ENCODE peak calls at places on chromosome 3, in ten cellular contexts. One of them, this sample, is unnamed.

GRCh38 chr3:156516284-156516683 is 38.6 kb downstream of the SSR3 start:
- DNase-seq in K562: no peak
- DNase-seq in uterus: no peak
- DNase-seq in esophagus squamous epithelium: no peak
- DNase-seq in A549: no peak
- DNase-seq in transverse colon: no peak
- DNase-seq in sigmoid colon: no peak
- DNase-seq in body of pancreas: peak
- DNase-seq in stomach: no peak
- DNase-seq in right lobe of liver: no peak
- DNase-seq in this sample: no peak

GRCh38 chr3:114712728-114713492 is 419.1 kb downstream of the TIGIT start:
- DNase-seq in K562: no peak
- DNase-seq in uterus: no peak
- DNase-seq in esophagus squamous epithelium: no peak
- DNase-seq in A549: no peak
- DNase-seq in transverse colon: no peak
- DNase-seq in sigmoid colon: no peak
- DNase-seq in body of pancreas: no peak
- DNase-seq in stomach: no peak
- DNase-seq in right lobe of liver: no peak
- DNase-seq in this sample: no peak

GRCh38 chr3:45552031-45552772 is 42.3 kb upstream of the LIMD1 start:
- DNase-seq in K562: peak
- DNase-seq in uterus: no peak
- DNase-seq in esophagus squamous epithelium: no peak
- DNase-seq in A549: no peak
- DNase-seq in transverse colon: no peak
- DNase-seq in sigmoid colon: peak
- DNase-seq in body of pancreas: no peak
- DNase-seq in stomach: no peak
- DNase-seq in right lobe of liver: peak
- DNase-seq in this sample: no peak

GRCh38 chr3:76673171-76673570 is 366.7 kb upstream of the ROBO2 start:
- DNase-seq in K562: no peak
- DNase-seq in uterus: no peak
- DNase-seq in esophagus squamous epithelium: no peak
- DNase-seq in A549: no peak
- DNase-seq in transverse colon: no peak
- DNase-seq in sigmoid colon: no peak
- DNase-seq in body of pancreas: no peak
- DNase-seq in stomach: no peak
- DNase-seq in right lobe of liver: no peak
- DNase-seq in this sample: no peak

GRCh38 chr3:193594946-193595689 is 2.1 kb downstream of the OPA1 start:
- DNase-seq in K562: no peak
- DNase-seq in uterus: no peak
- DNase-seq in esophagus squamous epithelium: no peak
- DNase-seq in A549: no peak
- DNase-seq in transverse colon: no peak
- DNase-seq in sigmoid colon: no peak
- DNase-seq in body of pancreas: no peak
- DNase-seq in stomach: no peak
- DNase-seq in right lobe of liver: no peak
- DNase-seq in this sample: no peak

GRCh38 chr3:170542704-170543103 is 43.2 kb downstream of the SLC7A14 start:
- DNase-seq in K562: no peak
- DNase-seq in uterus: no peak
- DNase-seq in esophagus squamous epithelium: no peak
- DNase-seq in A549: no peak
- DNase-seq in transverse colon: no peak
- DNase-seq in sigmoid colon: no peak
- DNase-seq in body of pancreas: no peak
- DNase-seq in stomach: no peak
- DNase-seq in right lobe of liver: no peak
- DNase-seq in this sample: no peak

GRCh38 chr3:111547645-111548044 is 5.6 kb downstream of the CD96 start:
- DNase-seq in K562: no peak
- DNase-seq in uterus: no peak
- DNase-seq in esophagus squamous epithelium: no peak
- DNase-seq in A549: no peak
- DNase-seq in transverse colon: peak
- DNase-seq in sigmoid colon: no peak
- DNase-seq in body of pancreas: no peak
- DNase-seq in stomach: no peak
- DNase-seq in right lobe of liver: no peak
- DNase-seq in this sample: no peak

GRCh38 chr3:30631237-30631961 is 25.0 kb downstream of the TGFBR2 start:
- DNase-seq in K562: no peak
- DNase-seq in uterus: no peak
- DNase-seq in esophagus squamous epithelium: no peak
- DNase-seq in A549: peak
- DNase-seq in transverse colon: no peak
- DNase-seq in sigmoid colon: no peak
- DNase-seq in body of pancreas: no peak
- DNase-seq in stomach: no peak
- DNase-seq in right lobe of liver: no peak
- DNase-seq in this sample: no peak

GRCh38 chr3:40780801-40781406 is 256.1 kb downstream of the ZNF621 start:
- DNase-seq in K562: no peak
- DNase-seq in uterus: peak
- DNase-seq in esophagus squamous epithelium: no peak
- DNase-seq in A549: no peak
- DNase-seq in transverse colon: no peak
- DNase-seq in sigmoid colon: peak
- DNase-seq in body of pancreas: peak
- DNase-seq in stomach: no peak
- DNase-seq in right lobe of liver: no peak
- DNase-seq in this sample: no peak

GRCh38 chr3:62604746-62605351 is 231.5 kb upstream of the FEZF2 start:
- DNase-seq in K562: no peak
- DNase-seq in uterus: no peak
- DNase-seq in esophagus squamous epithelium: no peak
- DNase-seq in A549: no peak
- DNase-seq in transverse colon: no peak
- DNase-seq in sigmoid colon: no peak
- DNase-seq in body of pancreas: no peak
- DNase-seq in stomach: no peak
- DNase-seq in right lobe of liver: no peak
- DNase-seq in this sample: no peak

GRCh38 chr3:67357610-67358458 is 296.6 kb downstream of the SUCLG2 start:
- DNase-seq in K562: peak
- DNase-seq in uterus: no peak
- DNase-seq in esophagus squamous epithelium: no peak
- DNase-seq in A549: peak
- DNase-seq in transverse colon: no peak
- DNase-seq in sigmoid colon: peak
- DNase-seq in body of pancreas: peak
- DNase-seq in stomach: no peak
- DNase-seq in right lobe of liver: no peak
- DNase-seq in this sample: peak

GRCh38 chr3:102488316-102488715 is 53.5 kb downstream of the ZPLD1 start:
- DNase-seq in K562: no peak
- DNase-seq in uterus: no peak
- DNase-seq in esophagus squamous epithelium: no peak
- DNase-seq in A549: no peak
- DNase-seq in transverse colon: no peak
- DNase-seq in sigmoid colon: no peak
- DNase-seq in body of pancreas: no peak
- DNase-seq in stomach: no peak
- DNase-seq in right lobe of liver: no peak
- DNase-seq in this sample: no peak

GRCh38 chr3:156840826-156841689 is 14.9 kb downstream of the LEKR1 start:
- DNase-seq in K562: no peak
- DNase-seq in uterus: no peak
- DNase-seq in esophagus squamous epithelium: no peak
- DNase-seq in A549: no peak
- DNase-seq in transverse colon: no peak
- DNase-seq in sigmoid colon: no peak
- DNase-seq in body of pancreas: no peak
- DNase-seq in stomach: no peak
- DNase-seq in right lobe of liver: no peak
- DNase-seq in this sample: no peak

GRCh38 chr3:185685231-185686035 is 99.3 kb downstream of the SENP2 start:
- DNase-seq in K562: no peak
- DNase-seq in uterus: no peak
- DNase-seq in esophagus squamous epithelium: no peak
- DNase-seq in A549: no peak
- DNase-seq in transverse colon: no peak
- DNase-seq in sigmoid colon: no peak
- DNase-seq in body of pancreas: no peak
- DNase-seq in stomach: no peak
- DNase-seq in right lobe of liver: no peak
- DNase-seq in this sample: no peak

GRCh38 chr3:73270839-73271483 is 209.5 kb downstream of the EBLN2 start:
- DNase-seq in K562: no peak
- DNase-seq in uterus: no peak
- DNase-seq in esophagus squamous epithelium: no peak
- DNase-seq in A549: no peak
- DNase-seq in transverse colon: no peak
- DNase-seq in sigmoid colon: no peak
- DNase-seq in body of pancreas: peak
- DNase-seq in stomach: no peak
- DNase-seq in right lobe of liver: no peak
- DNase-seq in this sample: no peak

GRCh38 chr3:5126586-5126985 is 4.5 kb downstream of the ARL8B start:
- DNase-seq in K562: no peak
- DNase-seq in uterus: no peak
- DNase-seq in esophagus squamous epithelium: no peak
- DNase-seq in A549: no peak
- DNase-seq in transverse colon: no peak
- DNase-seq in sigmoid colon: no peak
- DNase-seq in body of pancreas: no peak
- DNase-seq in stomach: no peak
- DNase-seq in right lobe of liver: no peak
- DNase-seq in this sample: no peak

GRCh38 chr3:43923101-43923979 is 232.6 kb downstream of the ABHD5 start:
- DNase-seq in K562: no peak
- DNase-seq in uterus: no peak
- DNase-seq in esophagus squamous epithelium: no peak
- DNase-seq in A549: no peak
- DNase-seq in transverse colon: no peak
- DNase-seq in sigmoid colon: no peak
- DNase-seq in body of pancreas: peak
- DNase-seq in stomach: no peak
- DNase-seq in right lobe of liver: no peak
- DNase-seq in this sample: no peak

GRCh38 chr3:156750874-156751245 is 75.3 kb upstream of the LEKR1 start:
- DNase-seq in K562: no peak
- DNase-seq in uterus: no peak
- DNase-seq in esophagus squamous epithelium: no peak
- DNase-seq in A549: no peak
- DNase-seq in transverse colon: no peak
- DNase-seq in sigmoid colon: no peak
- DNase-seq in body of pancreas: no peak
- DNase-seq in stomach: no peak
- DNase-seq in right lobe of liver: no peak
- DNase-seq in this sample: peak

GRCh38 chr3:99175276-99175801 is 273.8 kb upstream of the DCBLD2 start:
- DNase-seq in K562: no peak
- DNase-seq in uterus: no peak
- DNase-seq in esophagus squamous epithelium: no peak
- DNase-seq in A549: no peak
- DNase-seq in transverse colon: no peak
- DNase-seq in sigmoid colon: no peak
- DNase-seq in body of pancreas: no peak
- DNase-seq in stomach: no peak
- DNase-seq in right lobe of liver: no peak
- DNase-seq in this sample: no peak

DNA sequence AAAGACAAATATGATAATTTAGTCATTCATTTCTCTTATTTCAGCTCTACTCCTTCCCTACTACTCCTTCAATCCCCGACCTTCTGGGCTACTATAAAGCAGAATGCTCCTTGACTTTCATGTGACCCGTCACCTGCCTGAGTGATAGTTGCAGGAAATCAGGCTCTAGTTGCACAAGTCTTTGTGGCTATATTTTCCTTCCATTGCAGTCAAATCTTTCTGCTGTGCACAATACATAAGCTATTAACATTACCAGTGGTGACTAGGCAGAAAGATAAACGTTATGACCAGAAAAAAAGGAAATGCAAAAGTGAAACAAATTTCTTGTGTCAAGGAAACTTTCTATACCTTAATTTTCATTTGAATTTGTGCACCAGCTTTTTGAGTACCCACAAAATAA is 2.3 kb downstream of the SUCNR1 start:
- DNase-seq in K562: peak
- DNase-seq in uterus: no peak
- DNase-seq in esophagus squamous epithelium: no peak
- DNase-seq in A549: peak
- DNase-seq in transverse colon: no peak
- DNase-seq in sigmoid colon: no peak
- DNase-seq in body of pancreas: no peak
- DNase-seq in stomach: no peak
- DNase-seq in right lobe of liver: no peak
- DNase-seq in this sample: no peak
- TF ChIP-seq POLR2A in K562: no peak
- TF ChIP-seq POLR2A in uterus: no peak
- TF ChIP-seq POLR2A in esophagus squamous epithelium: no peak
- TF ChIP-seq POLR2A in A549: no peak
- TF ChIP-seq POLR2A in transverse colon: no peak
- TF ChIP-seq POLR2A in sigmoid colon: no peak
- TF ChIP-seq POLR2A in body of pancreas: no peak
- TF ChIP-seq POLR2A in stomach: no peak
- TF ChIP-seq POLR2A in right lobe of liver: no peak
- TF ChIP-seq POLR2A in this sample: no peak

GRCh38 chr3:52471371-52472238 is 16.2 kb downstream of the NISCH start:
- DNase-seq in K562: no peak
- DNase-seq in uterus: peak
- DNase-seq in esophagus squamous epithelium: no peak
- DNase-seq in A549: peak
- DNase-seq in transverse colon: peak
- DNase-seq in sigmoid colon: no peak
- DNase-seq in body of pancreas: peak
- DNase-seq in stomach: peak
- DNase-seq in right lobe of liver: peak
- DNase-seq in this sample: no peak
- TF ChIP-seq POLR2A in K562: no peak
- TF ChIP-seq POLR2A in uterus: no peak
- TF ChIP-seq POLR2A in esophagus squamous epithelium: no peak
- TF ChIP-seq POLR2A in A549: no peak
- TF ChIP-seq POLR2A in transverse colon: no peak
- TF ChIP-seq POLR2A in sigmoid colon: no peak
- TF ChIP-seq POLR2A in body of pancreas: peak
- TF ChIP-seq POLR2A in stomach: no peak
- TF ChIP-seq POLR2A in right lobe of liver: no peak
- TF ChIP-seq POLR2A in this sample: no peak

GRCh38 chr3:48680811-48681540 is 4.7 kb downstream of the NCKIPSD start:
- DNase-seq in K562: no peak
- DNase-seq in uterus: no peak
- DNase-seq in esophagus squamous epithelium: no peak
- DNase-seq in A549: no peak
- DNase-seq in transverse colon: no peak
- DNase-seq in sigmoid colon: no peak
- DNase-seq in body of pancreas: no peak
- DNase-seq in stomach: no peak
- DNase-seq in right lobe of liver: no peak
- DNase-seq in this sample: no peak
- TF ChIP-seq POLR2A in K562: no peak
- TF ChIP-seq POLR2A in uterus: no peak
- TF ChIP-seq POLR2A in esophagus squamous epithelium: no peak
- TF ChIP-seq POLR2A in A549: no peak
- TF ChIP-seq POLR2A in transverse colon: no peak
- TF ChIP-seq POLR2A in sigmoid colon: no peak
- TF ChIP-seq POLR2A in body of pancreas: no peak
- TF ChIP-seq POLR2A in stomach: no peak
- TF ChIP-seq POLR2A in right lobe of liver: no peak
- TF ChIP-seq POLR2A in this sample: no peak

GRCh38 chr3:142595951-142596725 is at the start of gene PLS1:
- DNase-seq in K562: peak
- DNase-seq in uterus: peak
- DNase-seq in esophagus squamous epithelium: no peak
- DNase-seq in A549: peak
- DNase-seq in transverse colon: peak
- DNase-seq in sigmoid colon: peak
- DNase-seq in body of pancreas: peak
- DNase-seq in stomach: peak
- DNase-seq in right lobe of liver: peak
- DNase-seq in this sample: peak
- TF ChIP-seq POLR2A in K562: peak
- TF ChIP-seq POLR2A in uterus: peak
- TF ChIP-seq POLR2A in esophagus squamous epithelium: peak
- TF ChIP-seq POLR2A in A549: peak
- TF ChIP-seq POLR2A in transverse colon: peak
- TF ChIP-seq POLR2A in sigmoid colon: no peak
- TF ChIP-seq POLR2A in body of pancreas: peak
- TF ChIP-seq POLR2A in stomach: peak
- TF ChIP-seq POLR2A in right lobe of liver: peak
- TF ChIP-seq POLR2A in this sample: peak

This sample was measured in H54.